ENCODE peak calls at places on chromosomes 3 and 15, in six cellular contexts. R is posterior vena cava, O is amniotic epithelial cell, H is immature natural killer cell, C is T47D, L is SIG-M5. Z is an unnamed sample.

GRCh38 chr3:138329127-138329983 is at the start of gene NME9:
- DNase-seq in R (peak; percentile 95), O (peak; percentile 80), H (peak; percentile 80), C (peak; percentile 75), L (peak; percentile 31), Z (peak; percentile 87)

GRCh38 chr3:28761380-28761779 is 412.8 kb upstream of the AZI2 start:
- DNase-seq in R (no peak), O (no peak), H (no peak), C (no peak), L (no peak), Z (no peak)

GRCh38 chr15:89400997-89401590 is 66.5 kb upstream of the POLG start:
- DNase-seq in R (no peak), O (no peak), H (no peak), C (no peak), L (no peak), Z (no peak)

GRCh38 chr15:90955911-90956310 is 1.2 kb downstream of the RCCD1 start:
- DNase-seq in R (no peak), O (no peak), H (no peak), C (peak; percentile 64), L (no peak), Z (no peak)

GRCh38 chr3:61132062-61132461 is 119.2 kb downstream of the FHIT start:
- DNase-seq in R (no peak), O (no peak), H (no peak), C (no peak), L (no peak), Z (no peak)

GRCh38 chr15:51234181-51234927 is 104.0 kb downstream of the CYP19A1 start:
- DNase-seq in R (no peak), O (no peak), H (no peak), C (no peak), L (no peak), Z (no peak)

GRCh38 chr3:192409203-192409837 is 318.0 kb downstream of the FGF12 start:
- DNase-seq in R (peak; percentile 77), O (no peak), H (no peak), C (no peak), L (no peak), Z (peak; percentile 51)

GRCh38 chr15:64222573-64223361 is 59.9 kb upstream of the PPIB start:
- DNase-seq in R (no peak), O (peak; percentile 64), H (no peak), C (no peak), L (no peak), Z (peak; percentile 41)

GRCh38 chr15:56342653-56343052 is 22.6 kb upstream of the TEX9 start:
- DNase-seq in R (no peak), O (peak; percentile 38), H (no peak), C (no peak), L (no peak), Z (peak; percentile 2)

GRCh38 chr3:31469385-31469784 is 63.3 kb upstream of the STT3B start:
- DNase-seq in R (no peak), O (no peak), H (no peak), C (no peak), L (no peak), Z (no peak)

GRCh38 chr15:63503739-63504246 is 600 bp upstream of the USP3 start:
- DNase-seq in R (no peak), O (peak; percentile 98), H (peak; percentile 84), C (no peak), L (no peak), Z (peak; percentile 92)

GRCh38 chr15:31887246-31887645 is 143.1 kb upstream of the CHRNA7 start:
- DNase-seq in R (no peak), O (no peak), H (no peak), C (no peak), L (no peak), Z (no peak)

GRCh38 chr3:150345021-150345538 is 63.0 kb upstream of the TSC22D2 start:
- DNase-seq in R (no peak), O (peak; percentile 90), H (no peak), C (peak; percentile 91), L (no peak), Z (no peak)

GRCh38 chr3:12898980-12899755 is 57.8 kb upstream of the RPL32 start:
- DNase-seq in R (no peak), O (no peak), H (no peak), C (no peak), L (no peak), Z (no peak)

GRCh38 chr15:80852676-80853075 is 73.5 kb downstream of the CEMIP start:
- DNase-seq in R (no peak), O (no peak), H (no peak), C (no peak), L (no peak), Z (no peak)

GRCh38 chr15:65730560-65731172 is 61.4 kb downstream of the DENND4A start:
- DNase-seq in R (no peak), O (peak; percentile 19), H (no peak), C (no peak), L (no peak), Z (peak; percentile 44)

GRCh38 chr3:11362600-11362999 is 90.4 kb downstream of the ATG7 start:
- DNase-seq in R (no peak), O (no peak), H (no peak), C (no peak), L (no peak), Z (peak; percentile 36)

GRCh38 chr15:90932660-90932991 is 277 bp upstream of the HDDC3 start:
- DNase-seq in R (no peak), O (no peak), H (no peak), C (no peak), L (no peak), Z (no peak)

GRCh38 chr3:194939532-194939909 is 253.8 kb downstream of the FAM43A start:
- DNase-seq in R (no peak), O (no peak), H (no peak), C (no peak), L (no peak), Z (no peak)